ENCODE peak calls at places on chromosomes 3 and 15, in six cellular contexts. Q is activated CD4-positive, CD25-positive, alpha-beta regulatory T cell treated with anti-CD3 and anti-CD28 coated beads, Interleukin-2, amount 50 U/mL, for 72 hours; X is fibroblast of the aortic adventitia; Z is SW480; U is retina; A is head of caudate nucleus. M is an unnamed sample.

GRCh38 chr3:129226374-129226773 is 23.0 kb upstream of the COPG1 start:
- DNase-seq in X (peak), Z (peak), A (peak), Q (no peak), U (no peak), M (peak)

GRCh38 chr15:62976301-62976842 is 66.2 kb upstream of the TPM1 start:
- DNase-seq in Q (no peak), U (no peak), A (no peak), Z (no peak), X (peak), M (no peak)

GRCh38 chr3:169082634-169083033 is 580.9 kb downstream of the MECOM start:
- DNase-seq in A (no peak), U (no peak), X (no peak), Z (no peak), Q (no peak), M (no peak)

GRCh38 chr3:57652203-57652602 is 40.7 kb downstream of the DENND6A start:
- DNase-seq in U (no peak), Z (no peak), X (no peak), A (no peak), Q (no peak), M (no peak)

GRCh38 chr3:14278265-14278798 is 99.7 kb downstream of the LSM3 start:
- DNase-seq in X (no peak), Z (no peak), A (no peak), U (no peak), Q (no peak), M (no peak)

GRCh38 chr3:20054549-20054987 is 14.3 kb downstream of the KAT2B start:
- DNase-seq in U (no peak), Q (peak), A (no peak), Z (peak), X (peak), M (no peak)

GRCh38 chr3:157807286-157807685 is 298.9 kb downstream of the SHOX2 start:
- DNase-seq in Z (no peak), A (no peak), U (no peak), Q (no peak), X (peak), M (no peak)

GRCh38 chr15:72758195-72758594 is 25.4 kb downstream of the ADPGK start:
- DNase-seq in Q (no peak), U (no peak), X (peak), A (no peak), Z (no peak), M (no peak)

GRCh38 chr3:129975332-129976090 is 991 bp downstream of the TRH start:
- DNase-seq in X (no peak), A (no peak), U (peak), Z (no peak), Q (no peak), M (peak)

GRCh38 chr3:178739720-178740119 is 203.5 kb downstream of the KCNMB2 start:
- DNase-seq in X (no peak), Z (no peak), Q (no peak), U (no peak), A (no peak), M (no peak)

GRCh38 chr15:82275410-82275809 is 12.8 kb downstream of the SAXO2 start:
- DNase-seq in X (no peak), Z (no peak), A (no peak), Q (no peak), U (no peak), M (no peak)

GRCh38 chr3:127710473-127710941 is 37.8 kb downstream of the ABTB1 start:
- DNase-seq in U (no peak), X (peak), A (peak), Z (no peak), Q (no peak), M (no peak)

GRCh38 chr3:33047842-33048834 is 48.8 kb downstream of the GLB1 start:
- DNase-seq in A (no peak), Z (no peak), U (no peak), Q (peak), X (no peak), M (no peak)

GRCh38 chr15:67185051-67185450 is 69.4 kb downstream of the AAGAB start:
- DNase-seq in Q (no peak), A (no peak), Z (no peak), X (no peak), U (no peak), M (no peak)

GRCh38 chr3:186209810-186210752 is 101.2 kb upstream of the ETV5 start:
- DNase-seq in Z (peak), X (peak), Q (no peak), U (peak), A (peak), M (peak)

GRCh38 chr3:15538345-15538744 is 16.8 kb upstream of the COLQ start:
- DNase-seq in Q (no peak), A (no peak), Z (no peak), X (no peak), U (no peak), M (no peak)

GRCh38 chr3:127006781-127007436 is 24.0 kb downstream of the PLXNA1 start:
- DNase-seq in X (peak), Z (no peak), A (no peak), U (no peak), Q (no peak), M (no peak)

GRCh38 chr3:10672422-10672821 is 143.6 kb upstream of the SLC6A11 start:
- DNase-seq in A (no peak), U (peak), X (no peak), Q (no peak), Z (no peak), M (no peak)

GRCh38 chr15:66650433-66650832 is 51.6 kb upstream of the SMAD6 start:
- DNase-seq in X (no peak), A (no peak), Q (no peak), Z (no peak), U (no peak), M (no peak)

GRCh38 chr3:115141018-115141757 is 5.9 kb downstream of the ZBTB20 start:
- DNase-seq in Z (no peak), X (no peak), U (no peak), A (no peak), Q (no peak), M (no peak)

GRCh38 chr3:193688845-193689714 is 96.1 kb downstream of the OPA1 start:
- DNase-seq in A (no peak), X (no peak), Q (no peak), Z (no peak), U (no peak), M (no peak)

GRCh38 chr3:177781686-177782161 is 584.4 kb upstream of the TBL1XR1 start:
- DNase-seq in Z (no peak), U (no peak), A (no peak), X (peak), Q (no peak), M (no peak)

GRCh38 chr3:46646700-46647099 is 34.4 kb downstream of the FAM240A start:
- DNase-seq in Z (no peak), A (no peak), U (no peak), Q (no peak), X (peak), M (no peak)

GRCh38 chr3:161035711-161036110 is 69.4 kb downstream of the B3GALNT1 start:
- DNase-seq in Q (no peak), Z (no peak), U (no peak), A (no peak), X (peak), M (no peak)

GRCh38 chr3:193743702-193744047 is 150.7 kb downstream of the OPA1 start:
- DNase-seq in Q (no peak), Z (no peak), A (no peak), U (no peak), X (no peak), M (no peak)

GRCh38 chr3:38479431-38480092 is 16.6 kb upstream of the EXOG start:
- DNase-seq in U (peak), Q (peak), A (peak), Z (peak), X (peak), M (peak)

GRCh38 chr3:184234224-184234623 is 4.8 kb downstream of the VWA5B2 start:
- DNase-seq in X (peak), U (no peak), Z (peak), Q (no peak), A (no peak), M (peak)

GRCh38 chr15:44536298-44536961 is 517 bp upstream of the EIF3J start:
- DNase-seq in U (peak), Q (peak), A (peak), Z (peak), X (peak), M (no peak)

M was measured in posterior cingulate gyrus.